ENCODE peak calls at places on chromosomes 11 and 22, in nine cellular contexts. C, T, L, U, H, Y, P, D and R are unnamed samples.

GRCh38 chr11:109422755-109423113 is 744 bp downstream of the C11orf87 start:
- DNase-seq in C (no peak), T (no peak), L (no peak), U (no peak), H (no peak), Y (no peak), P (no peak), D (no peak), R (peak; percentile 71)

GRCh38 chr11:70556884-70557741 is 158.8 kb downstream of the CTTN start:
- DNase-seq in C (no peak), T (no peak), L (no peak), U (no peak), H (no peak), Y (no peak), P (no peak), D (no peak), R (no peak)

GRCh38 chr22:46985507-46985882 is 223.0 kb downstream of the TBC1D22A start:
- DNase-seq in C (no peak), T (no peak), L (no peak), U (no peak), H (no peak), Y (no peak), P (no peak), D (no peak), R (no peak)

GRCh38 chr11:20035701-20036601 is 124.3 kb downstream of the DBX1 start:
- DNase-seq in C (no peak), T (peak; percentile 91), L (no peak), U (no peak), H (no peak), Y (no peak), P (no peak), D (peak; percentile 65), R (no peak)

GRCh38 chr11:77089004-77089545 is 13.6 kb upstream of the OMP start:
- DNase-seq in C (no peak), T (no peak), L (no peak), U (no peak), H (no peak), Y (no peak), P (no peak), D (no peak), R (no peak)

GRCh38 chr11:13831707-13832106 is 130.8 kb upstream of the SPON1 start:
- DNase-seq in C (no peak), T (peak; percentile 37), L (no peak), U (no peak), H (no peak), Y (no peak), P (no peak), D (peak; percentile 84), R (no peak)

GRCh38 chr11:23310276-23310675 is 450.0 kb upstream of the CCDC179 start:
- DNase-seq in C (no peak), T (no peak), L (no peak), U (no peak), H (no peak), Y (no peak), P (no peak), D (no peak), R (no peak)

GRCh38 chr11:112961146-112961668 is at the start of gene NCAM1:
- DNase-seq in C (peak; percentile 67), T (peak; percentile 97), L (no peak), U (no peak), H (no peak), Y (no peak), P (no peak), D (peak; percentile 97), R (peak; percentile 35)

GRCh38 chr11:77401486-77402217 is 72.2 kb downstream of the PAK1 start:
- DNase-seq in C (no peak), T (no peak), L (no peak), U (no peak), H (no peak), Y (no peak), P (no peak), D (no peak), R (no peak)

GRCh38 chr11:34573537-34573936 is 47.4 kb upstream of the EHF start:
- DNase-seq in C (no peak), T (no peak), L (no peak), U (no peak), H (no peak), Y (no peak), P (no peak), D (no peak), R (no peak)

GRCh38 chr11:45881708-45882368 is 3.6 kb upstream of the MAPK8IP1 start:
- DNase-seq in C (no peak), T (no peak), L (no peak), U (no peak), H (no peak), Y (no peak), P (no peak), D (no peak), R (no peak)

GRCh38 chr11:117094776-117095175 is 3.5 kb downstream of the SIK3 start:
- DNase-seq in C (no peak), T (no peak), L (no peak), U (no peak), H (no peak), Y (no peak), P (no peak), D (no peak), R (no peak)

GRCh38 chr11:68962527-68963250 is 18.1 kb downstream of the MRGPRD start:
- DNase-seq in C (no peak), T (no peak), L (no peak), U (peak; percentile 49), H (no peak), Y (no peak), P (peak; percentile 22), D (no peak), R (no peak)

GRCh38 chr11:32435947-32436750 is 810 bp upstream of the WT1 start:
- DNase-seq in C (no peak), T (no peak), L (no peak), U (no peak), H (no peak), Y (no peak), P (no peak), D (no peak), R (no peak)

GRCh38 chr11:17498058-17498457 is 21.4 kb upstream of the ABCC8 start:
- DNase-seq in C (no peak), T (peak; percentile 89), L (no peak), U (no peak), H (no peak), Y (no peak), P (no peak), D (peak; percentile 21), R (peak; percentile 28)

GRCh38 chr11:71501071-71501985 is 25.7 kb upstream of the KRTAP5-7 start:
- DNase-seq in C (peak; percentile 21), T (no peak), L (no peak), U (no peak), H (no peak), Y (no peak), P (no peak), D (no peak), R (no peak)

GRCh38 chr11:3615998-3616397 is 25.8 kb downstream of the ART5 start:
- DNase-seq in C (no peak), T (no peak), L (no peak), U (no peak), H (no peak), Y (no peak), P (no peak), D (no peak), R (no peak)

GRCh38 chr11:44531116-44531504 is 34.4 kb upstream of the CD82 start:
- DNase-seq in C (no peak), T (no peak), L (no peak), U (no peak), H (no peak), Y (no peak), P (no peak), D (no peak), R (no peak)

GRCh38 chr11:37525336-37525735 is 927.3 kb upstream of the RAG2 start:
- DNase-seq in C (no peak), T (no peak), L (no peak), U (no peak), H (no peak), Y (no peak), P (no peak), D (no peak), R (no peak)

GRCh38 chr22:22195265-22196017 is 49.1 kb upstream of the VPREB1 start:
- DNase-seq in C (peak; percentile 83), T (peak; percentile 61), L (peak; percentile 91), U (peak; percentile 72), H (peak; percentile 72), Y (peak; percentile 68), P (peak; percentile 56), D (peak; percentile 75), R (peak; percentile 80)

GRCh38 chr11:44621784-44622183 is 56.3 kb downstream of the CD82 start:
- DNase-seq in C (peak; percentile 15), T (no peak), L (no peak), U (no peak), H (no peak), Y (no peak), P (no peak), D (no peak), R (peak; percentile 15)

GRCh38 chr11:37320921-37321320 is 722.9 kb upstream of the RAG2 start:
- DNase-seq in C (no peak), T (no peak), L (no peak), U (no peak), H (no peak), Y (no peak), P (no peak), D (no peak), R (no peak)